ENCODE peak calls at places on chromosomes 12 and 14, in four cellular contexts. Z, O, R and C are unnamed samples.

GRCh38 chr14:71527807-71528206 is 404.4 kb upstream of the RGS6 start:
- DNase-seq in Z (no peak), O (no peak), R (peak; percentile 41), C (no peak)

GRCh38 chr14:20614038-20614840 is 23.1 kb upstream of the RNASE12 start:
- DNase-seq in Z (peak; percentile 71), O (no peak), R (peak; percentile 23), C (no peak)

GRCh38 chr14:54660712-54661111 is 93.8 kb downstream of the SAMD4A start:
- DNase-seq in Z (no peak), O (no peak), R (no peak), C (no peak)

GRCh38 chr14:20607617-20608016 is 16.4 kb upstream of the RNASE12 start:
- DNase-seq in Z (no peak), O (peak; percentile 67), R (no peak), C (no peak)

GRCh38 chr12:64459388-64460024 is 7.6 kb downstream of the TBK1 start:
- DNase-seq in Z (peak; percentile 56), O (peak; percentile 33), R (no peak), C (no peak)

GRCh38 chr12:54983536-54984102 is 943 bp downstream of the TESPA1 start:
- DNase-seq in Z (no peak), O (no peak), R (no peak), C (no peak)

GRCh38 chr14:100372357-100373048 is 49.4 kb downstream of the SLC25A47 start:
- DNase-seq in Z (no peak), O (no peak), R (peak; percentile 12), C (no peak)

GRCh38 chr14:84535491-84535890 is 994.5 kb upstream of the FLRT2 start:
- DNase-seq in Z (no peak), O (no peak), R (peak; percentile 45), C (no peak)

GRCh38 chr14:20803221-20803620 is 577 bp upstream of the RNASE1 start:
- DNase-seq in Z (no peak), O (no peak), R (no peak), C (no peak)

GRCh38 chr14:53742226-53742607 is 214.4 kb downstream of the BMP4 start:
- DNase-seq in Z (no peak), O (no peak), R (peak; percentile 2), C (no peak)

GRCh38 chr12:122659579-122659978 is 43.6 kb downstream of the HCAR2 start:
- DNase-seq in Z (no peak), O (no peak), R (peak; percentile 78), C (peak; percentile 70)

GRCh38 chr12:54042970-54043744 is 10.3 kb downstream of the HOXC5 start:
- DNase-seq in Z (no peak), O (no peak), R (no peak), C (no peak)